ENCODE peak calls at places on chromosomes 7 and 10, in seven cellular contexts. C, B, K, J, N, F and G are unnamed samples.

GRCh38 chr10:124992462-124993344 is 50.8 kb downstream of the ZRANB1 start:
- DNase-seq in C (peak), B (peak), K (peak), J (peak), N (peak), F (peak), G (no peak)

GRCh38 chr10:76509501-76509900 is 1078.1 kb downstream of the LRMDA start:
- DNase-seq in C (no peak), B (no peak), K (no peak), J (peak), N (peak), F (no peak), G (no peak)

GRCh38 chr7:23184709-23185354 is 3.0 kb downstream of the NUP42 start:
- DNase-seq in C (peak), B (peak), K (no peak), J (peak), N (peak), F (peak), G (no peak)

GRCh38 chr10:96509017-96509641 is 4.6 kb downstream of the TLL2 start:
- DNase-seq in C (no peak), B (peak), K (no peak), J (peak), N (no peak), F (peak), G (no peak)

GRCh38 chr7:1233328-1234048 is 816 bp downstream of the UNCX start:
- DNase-seq in C (no peak), B (no peak), K (no peak), J (no peak), N (no peak), F (no peak), G (no peak)

GRCh38 chr7:124101173-124101768 is 68.4 kb upstream of the TMEM229A start:
- DNase-seq in C (no peak), B (no peak), K (no peak), J (peak), N (peak), F (peak), G (no peak)

GRCh38 chr10:35421553-35422178 is 85.4 kb downstream of the CCNY start:
- DNase-seq in C (peak), B (peak), K (no peak), J (peak), N (peak), F (peak), G (no peak)

GRCh38 chr10:24351883-24352778 is 143.2 kb downstream of the KIAA1217 start:
- DNase-seq in C (no peak), B (no peak), K (no peak), J (peak), N (no peak), F (peak), G (no peak)

GRCh38 chr10:105807930-105808587 is 1167.0 kb downstream of the SORCS3 start:
- DNase-seq in C (no peak), B (no peak), K (no peak), J (no peak), N (no peak), F (no peak), G (no peak)

GRCh38 chr10:15227611-15228372 is 59.3 kb upstream of the NMT2 start:
- DNase-seq in C (no peak), B (peak), K (no peak), J (no peak), N (peak), F (peak), G (no peak)

GRCh38 chr7:44791278-44792219 is 4.9 kb upstream of the PPIA start:
- DNase-seq in C (no peak), B (peak), K (no peak), J (peak), N (peak), F (peak), G (no peak)

GRCh38 chr7:75966209-75966961 is 28.0 kb downstream of the TMEM120A start:
- DNase-seq in C (peak), B (peak), K (no peak), J (no peak), N (peak), F (no peak), G (no peak)

GRCh38 chr10:117968354-117969182 is 78.2 kb downstream of the RAB11FIP2 start:
- DNase-seq in C (no peak), B (no peak), K (no peak), J (no peak), N (no peak), F (no peak), G (no peak)

GRCh38 chr7:142873281-142873784 is 12.2 kb downstream of the TRPV6 start:
- DNase-seq in C (no peak), B (no peak), K (no peak), J (no peak), N (peak), F (no peak), G (no peak)

GRCh38 chr7:116449441-116449840 is 50.1 kb upstream of the CAV2 start:
- DNase-seq in C (no peak), B (no peak), K (no peak), J (no peak), N (no peak), F (no peak), G (no peak)

GRCh38 chr10:59362184-59362966 is at the start of gene FAM13C:
- DNase-seq in C (peak), B (peak), K (peak), J (peak), N (peak), F (peak), G (no peak)

GRCh38 chr7:126791306-126791705 is 461.4 kb downstream of the GRM8 start:
- DNase-seq in C (no peak), B (no peak), K (no peak), J (peak), N (no peak), F (no peak), G (no peak)

GRCh38 chr7:27300401-27300800 is 57.8 kb downstream of the EVX1 start:
- DNase-seq in C (no peak), B (no peak), K (no peak), J (no peak), N (no peak), F (no peak), G (no peak)

GRCh38 chr10:49594594-49594993 is 15.5 kb upstream of the SLC18A3 start:
- DNase-seq in C (peak), B (peak), K (no peak), J (peak), N (peak), F (peak), G (no peak)

GRCh38 chr10:98316661-98317060 is 48.7 kb upstream of the LOXL4 start:
- DNase-seq in C (no peak), B (peak), K (no peak), J (peak), N (peak), F (peak), G (no peak)

GRCh38 chr10:133178357-133179127 is 18.5 kb downstream of the KNDC1 start:
- DNase-seq in C (no peak), B (no peak), K (peak), J (no peak), N (no peak), F (no peak), G (no peak)

GRCh38 chr7:157576415-157576814 is 239.6 kb downstream of the DNAJB6 start:
- DNase-seq in C (no peak), B (no peak), K (peak), J (no peak), N (no peak), F (no peak), G (no peak)

GRCh38 chr7:94368371-94368791 is 26.3 kb upstream of the COL1A2 start:
- DNase-seq in C (no peak), B (peak), K (no peak), J (peak), N (peak), F (peak), G (no peak)

GRCh38 chr10:87818505-87819273 is 663 bp upstream of the ATAD1 start:
- DNase-seq in C (no peak), B (no peak), K (peak), J (peak), N (no peak), F (peak), G (no peak)

GRCh38 chr10:87816842-87817178 is 1.2 kb downstream of the ATAD1 start:
- DNase-seq in C (no peak), B (no peak), K (no peak), J (no peak), N (no peak), F (no peak), G (no peak)

GRCh38 chr10:87819274-87819585 is 1.2 kb upstream of the ATAD1 start:
- DNase-seq in C (no peak), B (no peak), K (no peak), J (no peak), N (no peak), F (no peak), G (no peak)

GRCh38 chr10:87817291-87817872 is 644 bp downstream of the ATAD1 start:
- DNase-seq in C (no peak), B (no peak), K (no peak), J (peak), N (no peak), F (peak), G (no peak)

GRCh38 chr10:87817873-87818504 is at the start of gene ATAD1:
- DNase-seq in C (peak), B (peak), K (peak), J (peak), N (peak), F (peak), G (peak)
- TF ChIP-seq CTCF in C (peak), B (peak), K (peak), J (peak), N (peak), F (peak), G (peak)

GRCh38 chr10:121041906-121042305 is 190.7 kb downstream of the WDR11 start:
- DNase-seq in C (no peak), B (no peak), K (no peak), J (no peak), N (no peak), F (no peak), G (no peak)
- H3K4me3 ChIP-seq in C (no peak), B (no peak), K (no peak), J (no peak), N (no peak), F (no peak), G (no peak)

GRCh38 chr10:75350791-75351190 is 50.8 kb downstream of the ZNF503 start:
- DNase-seq in C (no peak), B (no peak), K (no peak), J (peak), N (peak), F (peak), G (no peak)
- TF ChIP-seq CTCF in C (no peak), B (no peak), K (no peak), J (no peak), N (no peak), F (peak), G (no peak)

GRCh38 chr7:102913846-102914245 is 1.0 kb downstream of the LRRC17 start:
- DNase-seq in C (no peak), B (no peak), K (no peak), J (peak), N (peak), F (no peak), G (no peak)
- H3K4me3 ChIP-seq in C (peak), B (peak), K (no peak), J (peak), N (peak), F (peak), G (no peak)

GRCh38 chr7:81776159-81776558 is 6.3 kb upstream of the HGF start:
- DNase-seq in C (no peak), B (no peak), K (no peak), J (peak), N (no peak), F (peak), G (no peak)

GRCh38 chr7:81780914-81781693 is 11.3 kb upstream of the HGF start:
- DNase-seq in C (no peak), B (no peak), K (no peak), J (no peak), N (no peak), F (no peak), G (no peak)

GRCh38 chr7:81775560-81775959 is 5.7 kb upstream of the HGF start:
- DNase-seq in C (no peak), B (no peak), K (no peak), J (no peak), N (no peak), F (no peak), G (no peak)

GRCh38 chr7:81774496-81774895 is 4.6 kb upstream of the HGF start:
- DNase-seq in C (no peak), B (no peak), K (no peak), J (no peak), N (no peak), F (peak), G (no peak)

GRCh38 chr7:81776972-81777371 is 7.1 kb upstream of the HGF start:
- DNase-seq in C (no peak), B (no peak), K (no peak), J (no peak), N (no peak), F (no peak), G (no peak)
- TF ChIP-seq CTCF in C (no peak), B (no peak), K (no peak), J (peak), N (no peak), F (no peak), G (no peak)